ENCODE peak calls at places on chromosomes 5 and 9, in seven cellular contexts. One of them, this sample, is unnamed.

GRCh38 chr5:51618234-51618633 is 235.0 kb downstream of the ISL1 start:
- DNase-seq in GM06990: no peak
- DNase-seq in fibroblast of mammary gland: no peak
- DNase-seq in lower leg skin: no peak
- DNase-seq in suprapubic skin: no peak
- DNase-seq in cardiac fibroblast: no peak
- DNase-seq in upper lobe of left lung: no peak
- DNase-seq in this sample: no peak

GRCh38 chr5:174719211-174719610 is 5.2 kb upstream of the MSX2 start:
- DNase-seq in lower leg skin: no peak
- DNase-seq in upper lobe of left lung: no peak
- DNase-seq in suprapubic skin: no peak
- DNase-seq in GM06990: no peak
- DNase-seq in cardiac fibroblast: no peak
- DNase-seq in fibroblast of mammary gland: no peak
- DNase-seq in this sample: no peak

GRCh38 chr9:116181853-116182610 is 28.4 kb downstream of the PAPPA start:
- DNase-seq in cardiac fibroblast: peak; percentile 61
- DNase-seq in lower leg skin: no peak
- DNase-seq in GM06990: no peak
- DNase-seq in upper lobe of left lung: no peak
- DNase-seq in suprapubic skin: no peak
- DNase-seq in fibroblast of mammary gland: peak; percentile 62
- DNase-seq in this sample: peak; percentile 45

GRCh38 chr5:143041972-143042770 is 272.0 kb downstream of the ARHGAP26 start:
- DNase-seq in suprapubic skin: no peak
- DNase-seq in lower leg skin: no peak
- DNase-seq in cardiac fibroblast: no peak
- DNase-seq in GM06990: no peak
- DNase-seq in upper lobe of left lung: no peak
- DNase-seq in fibroblast of mammary gland: no peak
- DNase-seq in this sample: peak; percentile 32

GRCh38 chr5:132428147-132428482 is 58.6 kb downstream of the SLC22A5 start:
- DNase-seq in lower leg skin: no peak
- DNase-seq in upper lobe of left lung: no peak
- DNase-seq in GM06990: no peak
- DNase-seq in suprapubic skin: no peak
- DNase-seq in fibroblast of mammary gland: no peak
- DNase-seq in cardiac fibroblast: no peak
- DNase-seq in this sample: no peak

GRCh38 chr9:108956098-108956533 is 21.9 kb downstream of the ABITRAM start:
- DNase-seq in lower leg skin: no peak
- DNase-seq in cardiac fibroblast: no peak
- DNase-seq in fibroblast of mammary gland: no peak
- DNase-seq in upper lobe of left lung: no peak
- DNase-seq in suprapubic skin: no peak
- DNase-seq in GM06990: no peak
- DNase-seq in this sample: peak; percentile 3

GRCh38 chr9:125484632-125485282 is 222.3 kb downstream of the MAPKAP1 start:
- DNase-seq in lower leg skin: no peak
- DNase-seq in GM06990: no peak
- DNase-seq in cardiac fibroblast: peak; percentile 65
- DNase-seq in fibroblast of mammary gland: peak; percentile 90
- DNase-seq in upper lobe of left lung: no peak
- DNase-seq in suprapubic skin: no peak
- DNase-seq in this sample: peak; percentile 84

GRCh38 chr9:93094294-93095204 is 1.5 kb upstream of the CARD19 start:
- DNase-seq in GM06990: peak; percentile 69
- DNase-seq in suprapubic skin: peak; percentile 83
- DNase-seq in lower leg skin: peak; percentile 94
- DNase-seq in upper lobe of left lung: no peak
- DNase-seq in fibroblast of mammary gland: no peak
- DNase-seq in cardiac fibroblast: no peak
- DNase-seq in this sample: no peak

GRCh38 chr5:131999471-131999931 is 12.0 kb downstream of the ACSL6 start:
- DNase-seq in lower leg skin: no peak
- DNase-seq in GM06990: no peak
- DNase-seq in upper lobe of left lung: no peak
- DNase-seq in fibroblast of mammary gland: no peak
- DNase-seq in suprapubic skin: peak; percentile 26
- DNase-seq in cardiac fibroblast: no peak
- DNase-seq in this sample: no peak

GRCh38 chr5:43556857-43557593 is at the start of gene PAIP1:
- DNase-seq in cardiac fibroblast: peak; percentile 88
- DNase-seq in fibroblast of mammary gland: peak; percentile 81
- DNase-seq in upper lobe of left lung: peak; percentile 97
- DNase-seq in suprapubic skin: peak; percentile 88
- DNase-seq in GM06990: peak; percentile 93
- DNase-seq in lower leg skin: peak; percentile 95
- DNase-seq in this sample: peak; percentile 90

GRCh38 chr9:34171753-34172535 is 6.9 kb upstream of the UBAP1 start:
- DNase-seq in suprapubic skin: no peak
- DNase-seq in lower leg skin: peak; percentile 82
- DNase-seq in GM06990: peak; percentile 51
- DNase-seq in cardiac fibroblast: no peak
- DNase-seq in upper lobe of left lung: no peak
- DNase-seq in fibroblast of mammary gland: no peak
- DNase-seq in this sample: no peak

GRCh38 chr5:166430491-166431319 is 1860.7 kb upstream of the WWC1 start:
- DNase-seq in lower leg skin: no peak
- DNase-seq in upper lobe of left lung: no peak
- DNase-seq in GM06990: no peak
- DNase-seq in suprapubic skin: no peak
- DNase-seq in cardiac fibroblast: no peak
- DNase-seq in fibroblast of mammary gland: no peak
- DNase-seq in this sample: no peak

GRCh38 chr9:98861881-98862501 is 54.5 kb downstream of the GALNT12 start:
- DNase-seq in suprapubic skin: peak; percentile 80
- DNase-seq in lower leg skin: peak; percentile 88
- DNase-seq in fibroblast of mammary gland: peak; percentile 100
- DNase-seq in cardiac fibroblast: peak; percentile 98
- DNase-seq in GM06990: no peak
- DNase-seq in upper lobe of left lung: no peak
- DNase-seq in this sample: peak; percentile 100

GRCh38 chr5:41875121-41875520 is 4.9 kb upstream of the OXCT1 start:
- DNase-seq in GM06990: no peak
- DNase-seq in cardiac fibroblast: no peak
- DNase-seq in lower leg skin: no peak
- DNase-seq in upper lobe of left lung: no peak
- DNase-seq in fibroblast of mammary gland: no peak
- DNase-seq in suprapubic skin: no peak
- DNase-seq in this sample: no peak

GRCh38 chr5:34608368-34608767 is 47.8 kb upstream of the RAI14 start:
- DNase-seq in cardiac fibroblast: no peak
- DNase-seq in GM06990: no peak
- DNase-seq in lower leg skin: no peak
- DNase-seq in fibroblast of mammary gland: no peak
- DNase-seq in suprapubic skin: no peak
- DNase-seq in upper lobe of left lung: no peak
- DNase-seq in this sample: no peak
- TF ChIP-seq CTCF in cardiac fibroblast: no peak
- TF ChIP-seq CTCF in GM06990: no peak
- TF ChIP-seq CTCF in lower leg skin: no peak
- TF ChIP-seq CTCF in fibroblast of mammary gland: no peak
- TF ChIP-seq CTCF in suprapubic skin: no peak
- TF ChIP-seq CTCF in upper lobe of left lung: no peak
- TF ChIP-seq CTCF in this sample: no peak

GRCh38 chr5:111697881-111698757 is 58.9 kb downstream of the NREP start:
- DNase-seq in GM06990: no peak
- DNase-seq in cardiac fibroblast: peak; percentile 32
- DNase-seq in lower leg skin: no peak
- DNase-seq in fibroblast of mammary gland: peak; percentile 73
- DNase-seq in suprapubic skin: no peak
- DNase-seq in upper lobe of left lung: no peak
- DNase-seq in this sample: peak; percentile 76
- TF ChIP-seq CTCF in GM06990: no peak
- TF ChIP-seq CTCF in cardiac fibroblast: peak; percentile 1
- TF ChIP-seq CTCF in lower leg skin: no peak
- TF ChIP-seq CTCF in fibroblast of mammary gland: peak; percentile 58
- TF ChIP-seq CTCF in suprapubic skin: no peak
- TF ChIP-seq CTCF in upper lobe of left lung: no peak
- TF ChIP-seq CTCF in this sample: peak; percentile 55

GRCh38 chr5:4532705-4533080 is 607.4 kb upstream of the ADAMTS16 start:
- DNase-seq in upper lobe of left lung: peak; percentile 35
- DNase-seq in cardiac fibroblast: no peak
- DNase-seq in GM06990: no peak
- DNase-seq in lower leg skin: no peak
- DNase-seq in fibroblast of mammary gland: no peak
- DNase-seq in suprapubic skin: no peak
- DNase-seq in this sample: no peak
- TF ChIP-seq CTCF in upper lobe of left lung: no peak
- TF ChIP-seq CTCF in cardiac fibroblast: no peak
- TF ChIP-seq CTCF in GM06990: no peak
- TF ChIP-seq CTCF in lower leg skin: no peak
- TF ChIP-seq CTCF in fibroblast of mammary gland: no peak
- TF ChIP-seq CTCF in suprapubic skin: no peak
- TF ChIP-seq CTCF in this sample: no peak

GRCh38 chr9:88559661-88560060 is 24.7 kb downstream of the NXNL2 start:
- DNase-seq in fibroblast of mammary gland: no peak
- DNase-seq in suprapubic skin: no peak
- DNase-seq in upper lobe of left lung: no peak
- DNase-seq in lower leg skin: no peak
- DNase-seq in GM06990: no peak
- DNase-seq in cardiac fibroblast: peak; percentile 26
- DNase-seq in this sample: peak; percentile 51
- TF ChIP-seq CTCF in fibroblast of mammary gland: peak; percentile 10
- TF ChIP-seq CTCF in suprapubic skin: no peak
- TF ChIP-seq CTCF in upper lobe of left lung: no peak
- TF ChIP-seq CTCF in lower leg skin: no peak
- TF ChIP-seq CTCF in GM06990: no peak
- TF ChIP-seq CTCF in cardiac fibroblast: no peak
- TF ChIP-seq CTCF in this sample: peak; percentile 31

DNA sequence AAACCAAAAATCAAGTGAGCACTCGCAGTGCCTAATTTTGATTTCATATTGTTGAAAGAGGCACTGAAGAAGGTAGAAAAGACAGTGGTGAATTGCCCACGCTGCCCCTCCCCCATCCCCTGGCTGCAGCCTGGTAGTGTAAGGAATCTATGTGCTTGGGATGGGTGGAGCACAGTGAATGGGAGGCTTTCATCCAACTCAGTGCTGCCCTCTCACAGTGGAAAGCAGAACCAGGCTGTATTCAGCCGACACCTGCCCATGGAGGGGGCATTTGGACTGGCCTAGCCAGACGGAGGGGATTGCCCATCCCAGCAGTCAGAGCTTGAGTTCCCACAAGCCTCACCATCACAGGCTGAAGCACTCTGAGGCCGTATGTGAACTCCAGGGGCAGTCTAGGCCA is 800.4 kb upstream of the DMAC1 start:
- DNase-seq in cardiac fibroblast: no peak
- DNase-seq in GM06990: no peak
- DNase-seq in fibroblast of mammary gland: no peak
- DNase-seq in lower leg skin: no peak
- DNase-seq in suprapubic skin: no peak
- DNase-seq in upper lobe of left lung: no peak
- DNase-seq in this sample: no peak
- TF ChIP-seq CTCF in cardiac fibroblast: no peak
- TF ChIP-seq CTCF in GM06990: no peak
- TF ChIP-seq CTCF in fibroblast of mammary gland: no peak
- TF ChIP-seq CTCF in lower leg skin: no peak
- TF ChIP-seq CTCF in suprapubic skin: no peak
- TF ChIP-seq CTCF in upper lobe of left lung: no peak
- TF ChIP-seq CTCF in this sample: no peak

DNA sequence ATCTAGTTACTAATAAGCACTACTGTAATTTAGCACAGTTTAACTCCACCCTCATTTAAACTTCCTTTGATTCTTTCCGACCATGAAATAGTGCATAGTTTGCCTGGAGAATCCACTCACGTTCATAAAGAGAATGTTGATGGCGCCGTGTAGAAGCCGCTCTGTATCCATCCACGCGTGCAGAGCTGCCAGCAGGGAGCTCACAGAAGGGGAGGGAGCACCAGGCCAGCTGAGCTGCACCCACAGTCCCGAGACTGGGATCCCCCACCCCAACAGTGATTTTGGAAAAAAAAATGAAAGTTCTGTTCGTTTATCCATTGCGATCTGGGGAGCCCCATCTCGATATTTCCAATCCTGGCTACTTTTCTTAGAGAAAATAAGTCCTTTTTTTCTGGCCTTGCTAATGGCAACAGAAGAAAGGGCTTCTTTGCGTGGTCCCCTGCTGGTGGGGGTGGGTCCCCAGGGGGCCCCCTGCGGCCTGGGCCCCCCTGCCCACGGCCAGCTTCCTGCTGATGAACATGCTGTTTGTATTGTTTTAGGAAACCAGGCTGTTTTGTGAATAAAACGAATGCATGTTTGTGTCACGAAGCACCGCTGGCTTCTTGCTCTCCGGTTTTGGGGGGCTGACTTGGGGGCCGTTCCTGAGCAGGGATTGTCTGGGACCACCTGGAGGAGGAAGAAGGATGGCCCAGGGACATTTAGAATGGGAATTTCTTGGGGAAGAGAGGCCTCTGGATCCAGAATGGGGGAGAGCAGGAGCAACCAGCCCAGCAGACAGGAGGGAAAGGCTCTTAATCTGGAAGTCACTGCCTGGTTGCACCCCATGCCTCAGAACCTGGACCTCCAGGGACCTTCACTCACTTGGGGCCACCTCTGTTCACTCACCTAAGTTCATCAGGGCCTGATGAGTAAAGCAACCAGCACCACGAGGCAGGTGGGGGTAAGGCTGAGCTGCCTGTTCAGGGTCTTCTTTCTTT is 35.4 kb downstream of the CXXC5 start:
- DNase-seq in upper lobe of left lung: no peak
- DNase-seq in GM06990: no peak
- DNase-seq in fibroblast of mammary gland: no peak
- DNase-seq in lower leg skin: no peak
- DNase-seq in cardiac fibroblast: no peak
- DNase-seq in suprapubic skin: no peak
- DNase-seq in this sample: no peak
- TF ChIP-seq CTCF in upper lobe of left lung: no peak
- TF ChIP-seq CTCF in GM06990: no peak
- TF ChIP-seq CTCF in fibroblast of mammary gland: no peak
- TF ChIP-seq CTCF in lower leg skin: no peak
- TF ChIP-seq CTCF in cardiac fibroblast: no peak
- TF ChIP-seq CTCF in suprapubic skin: no peak
- TF ChIP-seq CTCF in this sample: no peak

GRCh38 chr5:134784241-134784920 is 25.8 kb downstream of the DDX46 start:
- DNase-seq in fibroblast of mammary gland: peak; percentile 11
- DNase-seq in cardiac fibroblast: peak; percentile 15
- DNase-seq in suprapubic skin: no peak
- DNase-seq in lower leg skin: no peak
- DNase-seq in GM06990: no peak
- DNase-seq in upper lobe of left lung: no peak
- DNase-seq in this sample: peak; percentile 8
- TF ChIP-seq CTCF in fibroblast of mammary gland: no peak
- TF ChIP-seq CTCF in cardiac fibroblast: peak; percentile 6
- TF ChIP-seq CTCF in suprapubic skin: no peak
- TF ChIP-seq CTCF in lower leg skin: no peak
- TF ChIP-seq CTCF in GM06990: peak; percentile 8
- TF ChIP-seq CTCF in upper lobe of left lung: no peak
- TF ChIP-seq CTCF in this sample: peak; percentile 19

This sample was measured in fibroblast of villous mesenchyme.